ENCODE peak calls at places on chromosomes 4 and X, in eight cellular contexts. S is CD4-positive, alpha-beta T cell; X is heart right ventricle; Q is cardiac muscle cell; T is right cardiac atrium; N is hepatocyte; B is endodermal cell; L is IMR-90. I is an unnamed sample. For H3K9me3, the result is how much of the 10 kb centered on the place peaks cover.

GRCh38 chr4:152138451-152138850 is 377.6 kb upstream of the GATB start:
- DNase-seq in S (peak), L (no peak), X (no peak), Q (no peak), B (no peak), T (no peak), N (no peak), I (no peak)

GRCh38 chr4:121072836-121073362 is 564 bp upstream of the NDNF start:
- DNase-seq in S (no peak), N (peak), Q (peak), B (peak), L (no peak), T (peak), X (no peak), I (peak)

GRCh38 chrX:16268206-16268605 is 100.9 kb downstream of the MAGEB17 start:
- DNase-seq in X (no peak), L (no peak), T (no peak), S (no peak), Q (no peak), N (no peak), B (no peak), I (no peak)

GRCh38 chr4:24669751-24670150 is 85.4 kb upstream of the DHX15 start:
- DNase-seq in X (no peak), T (no peak), N (no peak), L (no peak), B (peak), S (no peak), Q (no peak), I (no peak)

GRCh38 chrX:85930099-85930498 is 117.3 kb downstream of the CHM start:
- DNase-seq in X (no peak), Q (no peak), L (no peak), S (no peak), N (peak), T (no peak), B (no peak), I (no peak)

GRCh38 chr4:41750624-41751324 is 2.2 kb upstream of the PHOX2B start:
- DNase-seq in L (no peak), Q (no peak), S (no peak), X (no peak), T (no peak), N (no peak), B (peak), I (no peak)

GRCh38 chr4:76803522-76803921 is 94.4 kb downstream of the SOWAHB start:
- DNase-seq in N (peak), B (peak), Q (no peak), L (peak), T (no peak), X (no peak), S (no peak), I (no peak)

GRCh38 chr4:122341906-122342305 is 36.9 kb upstream of the ADAD1 start:
- DNase-seq in L (peak), T (no peak), S (no peak), N (peak), X (no peak), B (no peak), Q (no peak), I (no peak)

DNA sequence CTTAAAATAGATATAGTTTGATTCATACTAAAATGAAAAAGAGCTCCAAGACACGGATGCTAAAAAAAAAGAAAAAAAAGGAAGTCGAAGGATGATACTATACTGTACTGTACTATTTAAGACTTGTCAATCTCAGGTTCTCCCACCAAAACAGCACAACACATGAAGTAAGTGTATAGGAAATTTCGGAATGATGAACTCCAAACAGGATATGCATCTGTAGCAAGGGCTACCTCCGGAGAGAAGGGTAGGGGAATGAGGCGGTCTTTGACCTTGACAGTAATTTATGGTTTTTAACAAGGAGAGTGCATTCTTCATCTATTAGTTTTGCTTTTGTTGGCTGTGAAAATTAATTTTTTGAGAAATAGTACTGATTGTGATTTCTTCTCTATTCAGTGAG is 541 bp upstream of the FIP1L1 start:
- DNase-seq in B (no peak), N (no peak), L (no peak), S (no peak), Q (no peak), X (no peak), T (no peak), I (no peak)
- H3K9me3 ChIP-seq in B (under half), N (under half), L (under half), S (under half), Q (under half), X (under half), T (under half), I (under half)

GRCh38 chrX:81728622-81729021 is 526.7 kb downstream of the SH3BGRL start:
- DNase-seq in Q (no peak), T (no peak), L (no peak), N (no peak), X (no peak), B (no peak), S (no peak), I (no peak)
- H3K9me3 ChIP-seq in Q (under half), T (under half), L (under half), N (under half), X (under half), B (under half), S (under half), I (under half)

GRCh38 chr4:95929448-95930064 is 89.7 kb downstream of the PDHA2 start:
- DNase-seq in B (no peak), N (no peak), S (no peak), T (no peak), X (no peak), Q (no peak), L (no peak), I (no peak)
- H3K9me3 ChIP-seq in B (half or more), N (under half), S (under half), T (under half), X (under half), Q (under half), L (under half), I (half or more)

GRCh38 chrX:2385224-2385623 is 115.6 kb downstream of the DHRSX start:
- DNase-seq in N (no peak), S (no peak), L (peak), T (no peak), X (no peak), B (no peak), Q (no peak), I (no peak)

GRCh38 chrX:2383144-2383543 is 117.6 kb downstream of the DHRSX start:
- DNase-seq in Q (no peak), L (no peak), N (no peak), T (no peak), B (no peak), X (no peak), S (no peak), I (no peak)

GRCh38 chrX:2383735-2384134 is 117.0 kb downstream of the DHRSX start:
- DNase-seq in T (no peak), S (no peak), L (no peak), B (no peak), N (peak), X (no peak), Q (no peak), I (no peak)

GRCh38 chrX:2387614-2388239 is 113.0 kb downstream of the DHRSX start:
- DNase-seq in L (peak), T (no peak), B (no peak), S (no peak), Q (no peak), N (no peak), X (no peak), I (no peak)

DNA sequence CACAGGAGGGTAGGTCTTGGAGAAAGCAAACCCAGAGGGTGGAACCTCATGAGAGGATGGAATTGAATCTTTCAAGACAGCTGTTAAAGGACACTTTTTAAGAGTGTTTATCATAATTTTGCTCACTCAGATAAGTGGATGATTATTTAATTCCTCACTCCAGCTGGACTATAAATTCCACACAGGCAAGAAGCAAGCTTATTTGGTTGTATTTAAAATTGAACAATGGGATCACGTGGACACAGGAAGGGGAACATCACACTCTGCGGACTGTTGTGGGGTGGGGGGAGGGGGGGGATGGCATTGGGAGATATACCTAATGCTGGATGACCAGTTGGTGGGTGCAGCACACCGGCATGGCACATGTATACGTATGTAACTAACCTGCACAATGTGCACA is 116.3 kb downstream of the DHRSX start:
- DNase-seq in Q (no peak), T (no peak), L (no peak), X (no peak), S (no peak), B (no peak), N (no peak), I (no peak)
- H3K9me3 ChIP-seq in Q (under half), T (under half), L (under half), X (under half), S (under half), B (under half), N (under half), I (under half)

I was measured in left ventricle myocardium inferior.